ENCODE peak calls at places on chromosome 3, in four cellular contexts. A is LHCN-M2, M is AG10803, I is NCI-H345. S is an unnamed sample.

GRCh38 chr3:16898595-16899395 is 14.0 kb downstream of the PLCL2 start:
- DNase-seq in A (no peak), I (no peak), M (no peak), S (no peak)

GRCh38 chr3:57597973-57598351 is 818 bp upstream of the ARF4 start:
- DNase-seq in A (no peak), M (no peak), I (no peak), S (no peak)

GRCh38 chr3:173513123-173513522 is 115.6 kb downstream of the NLGN1 start:
- DNase-seq in M (no peak), I (no peak), A (no peak), S (no peak)

GRCh38 chr3:50737511-50738251 is 63.0 kb downstream of the DOCK3 start:
- DNase-seq in I (no peak), M (no peak), A (no peak), S (peak; percentile 17)

GRCh38 chr3:43062556-43063040 is 43.3 kb downstream of the POMGNT2 start:
- DNase-seq in M (no peak), I (no peak), A (no peak), S (peak; percentile 33)

GRCh38 chr3:118011910-118012309 is 1022.7 kb downstream of the IGSF11 start:
- DNase-seq in M (no peak), A (no peak), I (no peak), S (no peak)

GRCh38 chr3:172104471-172105072 is 65.2 kb downstream of the FNDC3B start:
- DNase-seq in A (peak; percentile 71), I (no peak), M (no peak), S (peak; percentile 88)

GRCh38 chr3:64666171-64666581 is 21.6 kb downstream of the ADAMTS9 start:
- DNase-seq in I (no peak), M (peak; percentile 83), A (no peak), S (no peak)

GRCh38 chr3:126103121-126104027 is 19.4 kb upstream of the SLC41A3 start:
- DNase-seq in M (no peak), I (no peak), A (no peak), S (peak; percentile 61)

S was measured in GM23338.